ENCODE peak calls at places on chromosomes 3 and 15, in five cellular contexts. N is HFF-Myc, Y is mucosa of descending colon, E is omental fat pad, F is fibroblast of villous mesenchyme. G is an unnamed sample.

GRCh38 chr3:82093641-82094040 is 332.2 kb upstream of the GBE1 start:
- DNase-seq in E (no peak), Y (no peak), N (no peak), F (peak; percentile 67), G (no peak)

GRCh38 chr15:84816694-84817460 is at the start of gene ALPK3:
- DNase-seq in N (no peak), E (no peak), F (no peak), Y (peak; percentile 50), G (peak; percentile 35)

GRCh38 chr15:36370735-36371115 is 208.7 kb upstream of the CDIN1 start:
- DNase-seq in Y (no peak), N (no peak), E (no peak), F (peak; percentile 73), G (no peak)

GRCh38 chr3:157088506-157089454 is 71.2 kb downstream of the CCNL1 start:
- DNase-seq in E (peak; percentile 83), N (peak; percentile 83), Y (peak; percentile 96), F (peak; percentile 98), G (peak; percentile 98)

GRCh38 chr3:13192471-13193213 is 119.4 kb upstream of the IQSEC1 start:
- DNase-seq in N (no peak), E (no peak), Y (no peak), F (no peak), G (no peak)

GRCh38 chr15:60477991-60478632 is 830 bp downstream of the ICE2 start:
- DNase-seq in F (peak; percentile 39), E (no peak), Y (no peak), N (no peak), G (no peak)

GRCh38 chr15:79090487-79091203 is at the start of gene RASGRF1:
- DNase-seq in E (no peak), F (no peak), N (no peak), Y (no peak), G (no peak)

GRCh38 chr3:53753518-53754183 is 92.6 kb downstream of the CHDH start:
- DNase-seq in E (no peak), Y (no peak), F (no peak), N (no peak), G (no peak)

GRCh38 chr3:138890555-138891187 is 55.9 kb upstream of the PIK3CB start:
- DNase-seq in F (no peak), N (no peak), E (no peak), Y (no peak), G (no peak)

GRCh38 chr3:184874709-184875644 is 63.0 kb downstream of the VPS8 start:
- DNase-seq in E (no peak), Y (peak; percentile 30), N (peak; percentile 4), F (peak; percentile 35), G (no peak)

GRCh38 chr3:151395806-151396205 is 11.3 kb upstream of the P2RY12 start:
- DNase-seq in Y (no peak), N (peak; percentile 31), F (peak; percentile 59), E (no peak), G (no peak)

GRCh38 chr3:64666171-64666581 is 21.6 kb downstream of the ADAMTS9 start:
- DNase-seq in Y (no peak), N (no peak), E (no peak), F (peak; percentile 34), G (no peak)

GRCh38 chr15:80778964-80779657 is at the start of gene CEMIP:
- DNase-seq in F (peak; percentile 79), E (no peak), Y (peak; percentile 90), N (no peak), G (peak; percentile 91)

GRCh38 chr3:58358092-58358491 is 25.4 kb downstream of the PXK start:
- DNase-seq in N (no peak), E (no peak), Y (no peak), F (no peak), G (no peak)

GRCh38 chr3:104510091-104510860 is 856.4 kb upstream of the ALCAM start:
- DNase-seq in E (no peak), Y (no peak), F (no peak), N (no peak), G (no peak)

GRCh38 chr3:50323614-50324199 is 1.2 kb upstream of the HYAL2 start:
- DNase-seq in F (no peak), E (no peak), Y (no peak), N (no peak), G (no peak)

GRCh38 chr15:77239892-77240608 is 169.1 kb upstream of the TSPAN3 start:
- DNase-seq in E (no peak), Y (no peak), F (no peak), N (peak; percentile 35), G (no peak)

GRCh38 chr3:128456776-128457715 is 9.6 kb downstream of the DNAJB8 start:
- DNase-seq in F (no peak), Y (no peak), N (no peak), E (no peak), G (no peak)

GRCh38 chr15:95259513-95259912 is 1028.2 kb downstream of the MCTP2 start:
- DNase-seq in E (no peak), Y (peak; percentile 34), F (peak; percentile 87), N (peak; percentile 47), G (peak; percentile 28)

GRCh38 chr3:65979152-65979551 is 59.6 kb downstream of the MAGI1 start:
- DNase-seq in N (peak; percentile 67), E (no peak), F (peak; percentile 94), Y (no peak), G (no peak)

DNA sequence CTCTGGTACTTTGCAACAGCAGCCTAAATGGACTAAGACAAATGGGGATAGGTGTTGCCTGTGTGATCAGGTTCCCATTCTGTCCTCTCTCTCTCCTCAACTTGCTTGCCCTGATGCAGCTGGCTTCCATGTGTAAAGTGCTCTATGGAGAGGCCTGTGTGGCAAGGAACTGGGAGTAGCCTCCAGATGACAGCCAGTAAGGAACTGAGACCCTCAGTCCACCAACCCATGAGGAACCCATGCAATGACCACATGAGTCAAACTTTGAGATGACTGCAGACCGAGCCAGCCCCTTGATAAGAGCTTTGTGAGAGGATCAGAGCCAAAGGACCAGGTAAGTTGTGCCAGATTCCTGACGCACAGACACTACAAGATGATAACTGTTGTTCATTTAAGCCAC is 74.6 kb upstream of the ADPGK start:
- DNase-seq in Y (no peak), E (no peak), F (no peak), N (no peak), G (no peak)
- TF ChIP-seq CTCF in Y (no peak), E (no peak), F (no peak), N (no peak), G (no peak)

GRCh38 chr15:83066761-83067637 is at the start of gene BTBD1:
- DNase-seq in N (peak; percentile 81), Y (peak; percentile 96), F (peak; percentile 93), E (peak; percentile 78), G (peak; percentile 62)
- TF ChIP-seq CTCF in N (no peak), Y (peak; percentile 29), F (no peak), E (peak; percentile 2), G (no peak)

DNA sequence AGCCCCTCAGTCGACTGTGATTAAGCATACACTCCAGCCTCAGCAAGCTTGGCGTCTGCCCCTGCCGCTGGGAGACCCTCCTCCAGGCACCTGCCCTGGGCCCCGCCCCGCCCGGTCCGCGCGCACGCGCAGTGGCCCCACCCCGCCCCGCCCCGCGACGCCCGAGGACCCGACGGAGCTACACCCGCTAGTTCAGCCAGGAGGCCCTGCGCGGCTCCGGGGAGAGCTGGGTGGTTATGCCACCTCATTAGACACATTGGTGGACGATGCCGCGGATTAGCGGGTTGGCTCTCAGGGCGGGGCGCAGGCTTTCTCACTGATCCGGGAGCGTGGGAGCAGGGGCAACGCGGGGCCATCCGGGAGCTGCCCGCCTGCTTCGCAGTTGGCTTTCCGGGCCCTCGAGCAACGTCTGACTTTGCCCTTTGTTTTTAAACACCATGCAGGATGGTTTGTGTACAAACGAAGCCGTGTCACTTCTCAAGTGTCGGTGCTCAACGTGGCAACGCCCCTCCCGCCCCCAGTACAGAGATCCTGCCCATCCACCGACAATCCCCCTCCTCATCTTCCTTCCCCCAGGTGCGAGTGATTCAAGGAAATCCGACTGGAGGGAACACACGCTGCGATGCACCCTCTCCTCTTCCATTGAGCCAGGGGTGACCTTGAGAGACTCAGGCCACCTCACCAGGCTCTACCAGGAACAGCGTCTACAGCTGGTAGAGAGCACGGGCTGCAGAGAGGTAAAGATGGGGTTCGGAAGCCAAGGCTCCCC is 109.3 kb downstream of the SHQ1 start:
- DNase-seq in E (no peak), F (peak; percentile 54), N (no peak), Y (peak; percentile 83), G (peak; percentile 58)
- TF ChIP-seq CTCF in E (no peak), F (no peak), N (no peak), Y (no peak), G (no peak)

GRCh38 chr3:108724101-108724500 is 33.1 kb downstream of the RETNLB start:
- DNase-seq in N (no peak), E (no peak), F (no peak), Y (no peak), G (no peak)
- TF ChIP-seq CTCF in N (no peak), E (no peak), F (no peak), Y (no peak), G (no peak)

GRCh38 chr3:115081444-115081843 is 65.6 kb downstream of the ZBTB20 start:
- DNase-seq in Y (no peak), N (no peak), E (no peak), F (no peak), G (no peak)
- TF ChIP-seq CTCF in Y (no peak), N (no peak), E (no peak), F (no peak), G (no peak)

GRCh38 chr3:152539191-152539764 is 270.5 kb downstream of the MBNL1 start:
- DNase-seq in Y (no peak), E (no peak), N (no peak), F (no peak), G (no peak)
- TF ChIP-seq CTCF in Y (no peak), E (no peak), N (peak; percentile 29), F (no peak), G (no peak)